ENCODE peak calls at places on chromosomes 13 and 19, in six cellular contexts. One of them, this sample, is unnamed.

GRCh38 chr19:54364775-54365257 is at the start of gene LAIR1:
- DNase-seq in fibroblast of mammary gland: no peak
- DNase-seq in CD4-positive, alpha-beta T cell: peak
- DNase-seq in germinal center: no peak
- DNase-seq in hepatic stellate cell: no peak
- DNase-seq in activated naive CD4-positive, alpha-beta T cell: no peak
- DNase-seq in this sample: no peak

GRCh38 chr13:47632311-47632710 is 368.8 kb downstream of the SUCLA2 start:
- DNase-seq in fibroblast of mammary gland: no peak
- DNase-seq in CD4-positive, alpha-beta T cell: no peak
- DNase-seq in germinal center: no peak
- DNase-seq in hepatic stellate cell: no peak
- DNase-seq in activated naive CD4-positive, alpha-beta T cell: no peak
- DNase-seq in this sample: no peak

GRCh38 chr19:51158474-51159129 is 16.5 kb downstream of the SIGLEC7 start:
- DNase-seq in fibroblast of mammary gland: peak
- DNase-seq in CD4-positive, alpha-beta T cell: peak
- DNase-seq in germinal center: peak
- DNase-seq in hepatic stellate cell: peak
- DNase-seq in activated naive CD4-positive, alpha-beta T cell: peak
- DNase-seq in this sample: peak

GRCh38 chr13:48333976-48334375 is 30.4 kb downstream of the RB1 start:
- DNase-seq in fibroblast of mammary gland: peak
- DNase-seq in CD4-positive, alpha-beta T cell: no peak
- DNase-seq in germinal center: no peak
- DNase-seq in hepatic stellate cell: no peak
- DNase-seq in activated naive CD4-positive, alpha-beta T cell: no peak
- DNase-seq in this sample: no peak

GRCh38 chr13:78319101-78319627 is 284.2 kb downstream of the POU4F1 start:
- DNase-seq in fibroblast of mammary gland: no peak
- DNase-seq in CD4-positive, alpha-beta T cell: no peak
- DNase-seq in germinal center: no peak
- DNase-seq in hepatic stellate cell: no peak
- DNase-seq in activated naive CD4-positive, alpha-beta T cell: no peak
- DNase-seq in this sample: no peak

GRCh38 chr19:14916848-14917247 is 24.4 kb upstream of the OR7C2 start:
- DNase-seq in fibroblast of mammary gland: no peak
- DNase-seq in CD4-positive, alpha-beta T cell: no peak
- DNase-seq in germinal center: no peak
- DNase-seq in hepatic stellate cell: no peak
- DNase-seq in activated naive CD4-positive, alpha-beta T cell: no peak
- DNase-seq in this sample: no peak

GRCh38 chr13:48221301-48222190 is 11.5 kb upstream of the ITM2B start:
- DNase-seq in fibroblast of mammary gland: no peak
- DNase-seq in CD4-positive, alpha-beta T cell: no peak
- DNase-seq in germinal center: no peak
- DNase-seq in hepatic stellate cell: no peak
- DNase-seq in activated naive CD4-positive, alpha-beta T cell: no peak
- DNase-seq in this sample: no peak

GRCh38 chr13:72541674-72542073 is 185.8 kb downstream of the MZT1 start:
- DNase-seq in fibroblast of mammary gland: no peak
- DNase-seq in CD4-positive, alpha-beta T cell: no peak
- DNase-seq in germinal center: no peak
- DNase-seq in hepatic stellate cell: no peak
- DNase-seq in activated naive CD4-positive, alpha-beta T cell: no peak
- DNase-seq in this sample: no peak

GRCh38 chr13:61156753-61157152 is 258.9 kb downstream of the PCDH20 start:
- DNase-seq in fibroblast of mammary gland: no peak
- DNase-seq in CD4-positive, alpha-beta T cell: no peak
- DNase-seq in germinal center: no peak
- DNase-seq in hepatic stellate cell: no peak
- DNase-seq in activated naive CD4-positive, alpha-beta T cell: no peak
- DNase-seq in this sample: no peak

GRCh38 chr13:30580852-30581502 is 36.7 kb upstream of the USPL1 start:
- DNase-seq in fibroblast of mammary gland: no peak
- DNase-seq in CD4-positive, alpha-beta T cell: no peak
- DNase-seq in germinal center: no peak
- DNase-seq in hepatic stellate cell: no peak
- DNase-seq in activated naive CD4-positive, alpha-beta T cell: no peak
- DNase-seq in this sample: no peak

GRCh38 chr13:99119686-99120085 is 81.0 kb upstream of the UBAC2 start:
- DNase-seq in fibroblast of mammary gland: no peak
- DNase-seq in CD4-positive, alpha-beta T cell: no peak
- DNase-seq in germinal center: no peak
- DNase-seq in hepatic stellate cell: no peak
- DNase-seq in activated naive CD4-positive, alpha-beta T cell: no peak
- DNase-seq in this sample: no peak

GRCh38 chr13:42574011-42574410 is at the start of gene TNFSF11:
- DNase-seq in fibroblast of mammary gland: no peak
- DNase-seq in CD4-positive, alpha-beta T cell: peak
- DNase-seq in germinal center: peak
- DNase-seq in hepatic stellate cell: no peak
- DNase-seq in activated naive CD4-positive, alpha-beta T cell: no peak
- DNase-seq in this sample: no peak

GRCh38 chr19:29873024-29873800 is 61.4 kb downstream of the CCNE1 start:
- DNase-seq in fibroblast of mammary gland: no peak
- DNase-seq in CD4-positive, alpha-beta T cell: peak
- DNase-seq in germinal center: peak
- DNase-seq in hepatic stellate cell: peak
- DNase-seq in activated naive CD4-positive, alpha-beta T cell: peak
- DNase-seq in this sample: peak

GRCh38 chr13:39196957-39197644 is 158.8 kb downstream of the NHLRC3 start:
- DNase-seq in fibroblast of mammary gland: no peak
- DNase-seq in CD4-positive, alpha-beta T cell: no peak
- DNase-seq in germinal center: no peak
- DNase-seq in hepatic stellate cell: no peak
- DNase-seq in activated naive CD4-positive, alpha-beta T cell: no peak
- DNase-seq in this sample: no peak

GRCh38 chr19:48844472-48844871 is 8.2 kb upstream of the HSD17B14 start:
- DNase-seq in fibroblast of mammary gland: peak
- DNase-seq in CD4-positive, alpha-beta T cell: no peak
- DNase-seq in germinal center: no peak
- DNase-seq in hepatic stellate cell: peak
- DNase-seq in activated naive CD4-positive, alpha-beta T cell: no peak
- DNase-seq in this sample: no peak

GRCh38 chr13:74438911-74439310 is 304.7 kb upstream of the KLF12 start:
- DNase-seq in fibroblast of mammary gland: no peak
- DNase-seq in CD4-positive, alpha-beta T cell: no peak
- DNase-seq in germinal center: no peak
- DNase-seq in hepatic stellate cell: no peak
- DNase-seq in activated naive CD4-positive, alpha-beta T cell: no peak
- DNase-seq in this sample: no peak

GRCh38 chr13:113955235-113955634 is 18.6 kb downstream of the C13orf46 start:
- DNase-seq in fibroblast of mammary gland: no peak
- DNase-seq in CD4-positive, alpha-beta T cell: no peak
- DNase-seq in germinal center: no peak
- DNase-seq in hepatic stellate cell: no peak
- DNase-seq in activated naive CD4-positive, alpha-beta T cell: no peak
- DNase-seq in this sample: no peak

GRCh38 chr19:32914879-32915278 is 45.3 kb upstream of the SLC7A9 start:
- DNase-seq in fibroblast of mammary gland: peak
- DNase-seq in CD4-positive, alpha-beta T cell: no peak
- DNase-seq in germinal center: no peak
- DNase-seq in hepatic stellate cell: no peak
- DNase-seq in activated naive CD4-positive, alpha-beta T cell: no peak
- DNase-seq in this sample: no peak

GRCh38 chr19:36963262-36963661 is 47.1 kb downstream of the ZNF568 start:
- DNase-seq in fibroblast of mammary gland: no peak
- DNase-seq in CD4-positive, alpha-beta T cell: no peak
- DNase-seq in germinal center: no peak
- DNase-seq in hepatic stellate cell: no peak
- DNase-seq in activated naive CD4-positive, alpha-beta T cell: no peak
- DNase-seq in this sample: no peak